ENCODE peak calls at places on chromosomes 12 and 14, in nine cellular contexts. B is fibroblast of the conjunctiva, H is uterus, V is fibroblast of gingiva, W is frontal cortex, E is A172, P is aorta, X is progenitor cell of endocrine pancreas, J is prostate gland. T is an unnamed sample.
A peak's percentile ranks its signal among the peaks of the same experiment; 100 is the strongest.

GRCh38 chr14:55265197-55265596 is 6.0 kb upstream of the FBXO34 start:
- DNase-seq in P (no peak), X (no peak), J (no peak), W (no peak), H (no peak), B (no peak), E (no peak), V (no peak), T (no peak)

GRCh38 chr14:21072102-21072501 is 2.0 kb downstream of the ARHGEF40 start:
- DNase-seq in P (no peak), X (no peak), J (no peak), V (peak; percentile 95), B (peak; percentile 88), W (peak; percentile 41), H (no peak), E (no peak), T (no peak)

GRCh38 chr12:22574921-22575320 is 30.6 kb upstream of the C2CD5 start:
- DNase-seq in B (no peak), H (no peak), E (no peak), X (no peak), W (no peak), J (no peak), P (no peak), V (no peak), T (no peak)

GRCh38 chr14:73339846-73340565 is 102.7 kb downstream of the PAPLN start:
- DNase-seq in J (no peak), E (no peak), W (no peak), B (no peak), V (no peak), P (no peak), H (no peak), X (no peak), T (no peak)

GRCh38 chr12:116484807-116485206 is 74.4 kb upstream of the MAP1LC3B2 start:
- DNase-seq in X (no peak), V (peak; percentile 57), P (no peak), J (no peak), W (no peak), E (no peak), H (peak; percentile 69), B (no peak), T (no peak)

GRCh38 chr12:49684310-49684854 is 22.8 kb downstream of the FMNL3 start:
- DNase-seq in B (no peak), E (no peak), P (no peak), V (peak; percentile 56), H (no peak), X (no peak), J (no peak), W (no peak), T (no peak)

GRCh38 chr12:124704619-124705018 is 137.2 kb upstream of the NCOR2 start:
- DNase-seq in J (no peak), B (no peak), H (no peak), E (no peak), X (no peak), W (no peak), V (no peak), P (no peak), T (no peak)

GRCh38 chr14:77037886-77038511 is 9.5 kb upstream of the IRF2BPL start:
- DNase-seq in H (peak; percentile 52), E (peak; percentile 67), V (no peak), X (no peak), B (no peak), W (no peak), P (no peak), J (no peak), T (no peak)

GRCh38 chr14:92676031-92676430 is 72.4 kb downstream of the LGMN start:
- DNase-seq in H (peak; percentile 10), P (peak; percentile 74), B (no peak), V (no peak), E (no peak), X (no peak), J (no peak), W (no peak), T (no peak)

GRCh38 chr12:64990991-64991570 is 130.0 kb downstream of the WIF1 start:
- DNase-seq in J (no peak), X (no peak), E (no peak), H (no peak), P (no peak), V (no peak), W (no peak), B (no peak), T (no peak)

GRCh38 chr12:15446798-15447197 is 124.5 kb downstream of the PTPRO start:
- DNase-seq in X (no peak), B (no peak), J (no peak), P (no peak), W (no peak), H (no peak), V (no peak), E (no peak), T (no peak)

T was measured in right lobe of liver.